ENCODE peak calls at places on chromosome 10, in five cellular contexts. P, O, S, Z and V are unnamed samples.

GRCh38 chr10:62805139-62806092 is 896 bp downstream of the ADO start:
- DNase-seq in O (peak), S (peak), P (peak), Z (no peak), V (no peak)

GRCh38 chr10:72976886-72977285 is 22.3 kb upstream of the PLA2G12B start:
- DNase-seq in P (no peak), O (no peak), Z (no peak), S (no peak), V (no peak)

GRCh38 chr10:125017547-125018298 is 75.8 kb downstream of the ZRANB1 start:
- DNase-seq in P (no peak), Z (no peak), O (no peak), S (no peak), V (no peak)

GRCh38 chr10:102752934-102753664 is 9.4 kb downstream of the WBP1L start:
- DNase-seq in Z (peak), S (peak), O (no peak), P (no peak), V (no peak)

GRCh38 chr10:132591166-132591971 is 53.8 kb downstream of the INPP5A start:
- DNase-seq in Z (no peak), P (no peak), S (no peak), O (no peak), V (no peak)

GRCh38 chr10:124465003-124465776 is 3.6 kb downstream of the LHPP start:
- DNase-seq in Z (no peak), O (no peak), P (no peak), S (no peak), V (no peak)

GRCh38 chr10:125786547-125786946 is 10.9 kb upstream of the MMP21 start:
- DNase-seq in P (no peak), Z (no peak), S (no peak), O (no peak), V (no peak)

GRCh38 chr10:86269332-86269731 is 97.3 kb downstream of the GRID1 start:
- DNase-seq in S (no peak), P (no peak), Z (no peak), O (peak), V (no peak)

GRCh38 chr10:25867321-25867720 is 66.7 kb upstream of the MYO3A start:
- DNase-seq in O (no peak), Z (no peak), P (no peak), S (no peak), V (no peak)

GRCh38 chr10:83539528-83540308 is 599.6 kb upstream of the GHITM start:
- DNase-seq in P (no peak), Z (no peak), O (no peak), S (peak), V (no peak)

GRCh38 chr10:121753726-121754476 is 155.7 kb upstream of the FGFR2 start:
- DNase-seq in S (peak), O (no peak), Z (no peak), P (no peak), V (no peak)

GRCh38 chr10:133347636-133348517 is 704 bp downstream of the PRAP1 start:
- DNase-seq in S (no peak), P (no peak), O (no peak), Z (no peak), V (no peak)

GRCh38 chr10:89163265-89163995 is 43.7 kb downstream of the CH25H start:
- DNase-seq in Z (peak), S (peak), O (peak), P (peak), V (no peak)

GRCh38 chr10:131183546-131184045 is 127.9 kb downstream of the TCERG1L start:
- DNase-seq in O (no peak), S (no peak), Z (no peak), P (no peak), V (no peak)

GRCh38 chr10:53786236-53786635 is 1013.7 kb upstream of the MBL2 start:
- DNase-seq in O (peak), Z (no peak), P (no peak), S (no peak), V (no peak)

GRCh38 chr10:71831646-71832552 is 19.2 kb downstream of the PSAP start:
- DNase-seq in P (no peak), O (peak), Z (no peak), S (no peak), V (no peak)